ENCODE peak calls at places on chromosomes 11 and 22, in eight cellular contexts. D is type B pancreatic cell, L is choroid plexus epithelial cell, Z is lower leg skin, C is GM06990, F is fibroblast of mammary gland, K is PC-3, A is Peyer's patch. I is an unnamed sample.

GRCh38 chr11:77198440-77198849 is 70.4 kb downstream of the MYO7A start:
- DNase-seq in Z (peak; percentile 82), C (no peak), D (no peak), A (no peak), L (peak; percentile 28), K (peak; percentile 43), F (peak; percentile 23), I (peak; percentile 12)

GRCh38 chr22:39598017-39598965 is 27.7 kb downstream of the CACNA1I start:
- DNase-seq in C (peak; percentile 62), Z (peak; percentile 89), L (no peak), F (no peak), D (no peak), A (peak; percentile 80), K (peak; percentile 39), I (peak; percentile 38)

GRCh38 chr22:39252461-39253391 is 7.9 kb upstream of the PDGFB start:
- DNase-seq in L (no peak), C (no peak), Z (no peak), A (no peak), D (no peak), F (peak; percentile 18), K (peak; percentile 71), I (no peak)

GRCh38 chr11:67264886-67265632 is 1.2 kb upstream of the GRK2 start:
- DNase-seq in A (no peak), K (no peak), L (no peak), Z (no peak), D (no peak), F (no peak), C (no peak), I (peak; percentile 80)

GRCh38 chr11:106875013-106875412 is 143.3 kb downstream of the GUCY1A2 start:
- DNase-seq in Z (no peak), K (peak; percentile 19), C (no peak), D (no peak), L (peak; percentile 44), F (peak; percentile 15), A (no peak), I (no peak)

GRCh38 chr11:74465291-74465708 is 2.0 kb downstream of the KCNE3 start:
- DNase-seq in K (peak; percentile 68), L (no peak), D (no peak), A (no peak), Z (peak; percentile 39), C (no peak), F (no peak), I (no peak)

GRCh38 chr11:69431893-69432738 is 49.3 kb upstream of the LINC01488 start:
- DNase-seq in A (no peak), C (no peak), Z (no peak), D (no peak), L (no peak), K (no peak), F (no peak), I (peak; percentile 13)

GRCh38 chr11:86919557-86920210 is 35.5 kb downstream of the FZD4 start:
- DNase-seq in C (no peak), F (peak; percentile 83), A (no peak), K (peak; percentile 88), Z (no peak), L (peak; percentile 91), D (no peak), I (peak; percentile 68)

GRCh38 chr11:100354736-100355135 is 332.4 kb upstream of the ARHGAP42 start:
- DNase-seq in F (no peak), A (no peak), Z (no peak), K (peak; percentile 52), L (peak; percentile 13), C (no peak), D (no peak), I (peak; percentile 8)

GRCh38 chr11:122140535-122140934 is 24.5 kb upstream of the BLID start:
- DNase-seq in Z (no peak), K (peak; percentile 93), A (no peak), L (peak; percentile 86), D (no peak), C (no peak), F (peak; percentile 87), I (peak; percentile 67)

GRCh38 chr11:92762175-92762574 is 207.3 kb upstream of the MTNR1B start:
- DNase-seq in C (no peak), K (no peak), A (no peak), D (no peak), F (no peak), Z (no peak), L (no peak), I (no peak)

GRCh38 chr22:49270595-49271368 is 556.9 kb downstream of the BRD1 start:
- DNase-seq in C (no peak), D (peak; percentile 62), A (no peak), L (no peak), K (no peak), F (no peak), Z (peak; percentile 76), I (no peak)

GRCh38 chr11:20031155-20032001 is 128.9 kb downstream of the DBX1 start:
- DNase-seq in L (peak; percentile 86), A (no peak), Z (no peak), C (no peak), D (no peak), K (peak; percentile 70), F (peak; percentile 87), I (no peak)

GRCh38 chr11:64605656-64606585 is 14.9 kb downstream of the SLC22A12 start:
- DNase-seq in C (no peak), K (no peak), F (no peak), D (no peak), L (no peak), A (no peak), Z (no peak), I (no peak)

GRCh38 chr11:1837171-1838076 is 1.4 kb upstream of the TNNI2 start:
- DNase-seq in F (peak; percentile 46), C (peak; percentile 58), D (peak; percentile 87), L (peak; percentile 62), A (peak; percentile 87), Z (no peak), K (peak; percentile 33), I (peak; percentile 65)

GRCh38 chr11:59429924-59430516 is 3.8 kb upstream of the OR5A2 start:
- DNase-seq in F (peak; percentile 58), A (peak; percentile 33), L (peak; percentile 69), D (no peak), Z (no peak), K (peak; percentile 86), C (peak; percentile 3), I (peak; percentile 73)

GRCh38 chr22:45200862-45201511 is 37.3 kb downstream of the NUP50 start:
- DNase-seq in Z (no peak), D (no peak), L (peak; percentile 84), C (no peak), F (peak; percentile 58), K (peak; percentile 77), A (no peak), I (no peak)

GRCh38 chr11:61061081-61061826 is 41.0 kb upstream of the CD5 start:
- DNase-seq in K (peak; percentile 81), C (peak; percentile 90), D (no peak), A (peak; percentile 59), L (peak; percentile 9), F (peak; percentile 43), Z (peak; percentile 85), I (peak; percentile 67)

GRCh38 chr22:42608481-42609361 is 6.0 kb downstream of the POLDIP3 start:
- DNase-seq in L (peak; percentile 85), K (peak; percentile 14), C (no peak), F (peak; percentile 75), D (no peak), Z (no peak), A (no peak), I (peak; percentile 39)

GRCh38 chr11:128691802-128692749 is 1.8 kb upstream of the FLI1 start:
- DNase-seq in A (no peak), L (no peak), F (no peak), K (no peak), C (no peak), D (peak; percentile 76), Z (no peak), I (no peak)
- TF ChIP-seq CTCF in A (no peak), L (peak; percentile 49), F (peak; percentile 21), K (peak; percentile 39), C (no peak), D (peak; percentile 50), Z (no peak), I (no peak)

GRCh38 chr11:12876988-12877387 is 132.1 kb upstream of the RASSF10 start:
- DNase-seq in K (no peak), D (no peak), A (no peak), L (no peak), F (no peak), Z (no peak), C (no peak), I (no peak)
- TF ChIP-seq CTCF in K (no peak), D (no peak), A (no peak), L (no peak), F (no peak), Z (no peak), C (no peak), I (no peak)

GRCh38 chr22:22110548-22111266 is 128.1 kb upstream of the TOP3B start:
- DNase-seq in L (peak; percentile 76), D (no peak), C (no peak), K (peak; percentile 73), F (peak; percentile 57), A (peak; percentile 88), Z (no peak), I (peak; percentile 83)

GRCh38 chr22:22111983-22112382 is 129.4 kb upstream of the TOP3B start:
- DNase-seq in Z (no peak), F (no peak), A (no peak), D (no peak), K (no peak), C (no peak), L (no peak), I (no peak)

GRCh38 chr22:22112533-22113294 is 130.1 kb upstream of the TOP3B start:
- DNase-seq in K (no peak), F (no peak), D (no peak), L (no peak), A (no peak), C (no peak), Z (no peak), I (no peak)

GRCh38 chr22:22111267-22111751 is 128.7 kb upstream of the TOP3B start:
- DNase-seq in Z (no peak), A (peak; percentile 39), K (peak; percentile 83), L (peak; percentile 81), C (peak; percentile 86), F (peak; percentile 64), D (no peak), I (peak; percentile 78)

DNA sequence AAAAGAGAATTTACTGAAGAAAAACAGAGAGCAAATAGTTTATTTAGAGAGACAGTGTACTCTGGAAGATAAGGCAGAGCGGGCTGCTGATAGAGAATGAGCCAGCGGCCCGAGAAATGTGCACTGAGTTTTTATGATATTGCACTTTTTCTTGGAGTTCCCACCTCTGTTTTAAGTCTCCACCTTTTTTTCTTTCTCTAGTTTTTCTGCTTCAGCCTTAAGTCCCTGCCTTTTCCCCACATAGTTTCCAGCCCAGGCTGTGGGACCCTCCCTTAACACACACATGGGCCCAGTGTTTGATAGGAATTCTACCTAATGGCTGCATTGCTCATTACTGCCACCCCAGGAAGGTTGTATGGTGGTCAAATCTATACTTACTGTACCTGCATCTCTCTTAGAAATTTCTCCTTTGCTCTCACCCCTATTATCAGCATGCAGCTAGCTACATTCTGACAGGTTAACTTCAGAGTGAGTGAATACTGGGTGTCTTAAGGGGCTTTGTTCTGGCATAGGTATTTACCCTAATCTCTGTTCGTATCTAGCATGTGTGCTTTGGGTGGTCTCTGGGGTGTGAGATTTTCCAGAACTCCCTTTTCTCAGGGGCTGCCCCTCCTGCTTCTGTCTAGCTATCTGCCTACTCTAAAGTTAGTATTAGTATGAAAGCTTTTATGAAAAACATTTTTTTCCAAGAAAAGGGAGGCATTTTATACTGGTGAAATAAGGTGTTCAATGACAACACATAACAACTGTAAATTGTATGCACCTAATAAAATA is 127.3 kb upstream of the TOP3B start:
- DNase-seq in A (no peak), Z (no peak), K (peak; percentile 12), C (no peak), L (no peak), F (no peak), D (no peak), I (no peak)
- TF ChIP-seq CTCF in A (no peak), Z (no peak), K (peak; percentile 53), C (peak; percentile 23), L (peak; percentile 25), F (no peak), D (peak; percentile 42), I (no peak)

GRCh38 chr11:65890324-65891179 is at the start of gene CCDC85B:
- DNase-seq in C (peak; percentile 100), K (peak; percentile 99), D (peak; percentile 97), L (peak; percentile 97), Z (peak; percentile 100), A (peak; percentile 99), F (peak; percentile 95), I (peak; percentile 95)
- TF ChIP-seq CTCF in C (no peak), K (peak; percentile 31), D (peak; percentile 52), L (no peak), Z (no peak), A (peak; percentile 37), F (no peak), I (no peak)

I was measured in MCF 10A.